ENCODE peak calls at places on chromosome 14, in four cellular contexts. O, Z, Y and N are unnamed samples.

GRCh38 chr14:80567905-80568512 is 356.7 kb upstream of the DIO2 start:
- DNase-seq in Y (peak; percentile 28), O (no peak), Z (no peak), N (peak; percentile 34)

GRCh38 chr14:50402965-50403364 is 6.3 kb upstream of the CDKL1 start:
- DNase-seq in Z (no peak), Y (no peak), O (no peak), N (no peak)

GRCh38 chr14:23127861-23128260 is 8.8 kb upstream of the CEBPE start:
- DNase-seq in Y (no peak), O (no peak), Z (no peak), N (no peak)

GRCh38 chr14:60304509-60304908 is 55.5 kb downstream of the PPM1A start:
- DNase-seq in Z (no peak), Y (no peak), O (no peak), N (no peak)

GRCh38 chr14:84025258-84026012 is 1504.5 kb upstream of the FLRT2 start:
- DNase-seq in O (no peak), Y (no peak), Z (no peak), N (no peak)

GRCh38 chr14:83706555-83706954 is 1823.4 kb upstream of the FLRT2 start:
- DNase-seq in O (no peak), Z (no peak), Y (peak; percentile 1), N (no peak)

GRCh38 chr14:100263141-100263540 is 24.2 kb downstream of the YY1 start:
- DNase-seq in Y (peak; percentile 23), O (no peak), Z (no peak), N (no peak)

GRCh38 chr14:80974338-80975078 is 19.1 kb downstream of the TSHR start:
- DNase-seq in Y (no peak), Z (peak; percentile 91), O (no peak), N (peak; percentile 65)

GRCh38 chr14:32731249-32731648 is 207.4 kb upstream of the NPAS3 start:
- DNase-seq in Y (no peak), Z (no peak), O (no peak), N (no peak)

GRCh38 chr14:89500303-89500702 is 83.3 kb upstream of the FOXN3 start:
- DNase-seq in Y (no peak), O (no peak), Z (no peak), N (no peak)